ENCODE peak calls at places on chromosomes 13 and 19, in six cellular contexts. Q, L, H, M, U and Y are unnamed samples.

GRCh38 chr19:7417671-7418324 is 69.1 kb downstream of the ARHGEF18 start:
- DNase-seq in H (no peak), U (no peak), Q (no peak), L (no peak), M (no peak), Y (no peak)

GRCh38 chr13:27174766-27175455 is 3.3 kb upstream of the USP12 start:
- DNase-seq in Q (no peak), L (no peak), U (no peak), H (no peak), M (no peak), Y (no peak)

GRCh38 chr13:105817011-105817410 is 718.5 kb downstream of the EFNB2 start:
- DNase-seq in U (no peak), M (no peak), H (no peak), Q (no peak), L (no peak), Y (no peak)

GRCh38 chr13:111475488-111475887 is 155.0 kb downstream of the TEX29 start:
- DNase-seq in Q (no peak), L (no peak), U (no peak), H (no peak), M (no peak), Y (no peak)

GRCh38 chr19:14003279-14004051 is 2.7 kb downstream of the RFX1 start:
- DNase-seq in Q (no peak), U (no peak), L (no peak), H (no peak), M (no peak), Y (peak)

GRCh38 chr19:47363758-47364529 is 14.8 kb downstream of the DHX34 start:
- DNase-seq in H (no peak), Q (no peak), M (no peak), L (no peak), U (no peak), Y (no peak)

GRCh38 chr13:65881561-65882155 is 1348.5 kb downstream of the PCDH9 start:
- DNase-seq in U (no peak), M (no peak), Q (no peak), L (no peak), H (no peak), Y (no peak)

GRCh38 chr13:44906758-44907157 is 82.5 kb downstream of the NUFIP1 start:
- DNase-seq in H (no peak), L (peak), U (no peak), M (no peak), Q (no peak), Y (peak)

GRCh38 chr13:46403851-46404731 is 17.0 kb upstream of the RUBCNL start:
- DNase-seq in Q (no peak), U (no peak), H (no peak), M (peak), L (no peak), Y (no peak)

GRCh38 chr19:2289714-2290435 is 7.9 kb upstream of the PEAK3 start:
- DNase-seq in M (peak), Q (peak), U (no peak), H (no peak), L (no peak), Y (no peak)

GRCh38 chr19:40191836-40192646 is 815 bp downstream of the MAP3K10 start:
- DNase-seq in Q (no peak), M (peak), L (no peak), H (no peak), U (no peak), Y (no peak)

GRCh38 chr13:98997738-98998641 is 20.1 kb upstream of the DOCK9 start:
- DNase-seq in U (no peak), Q (no peak), H (no peak), L (no peak), M (no peak), Y (no peak)

GRCh38 chr19:47661161-47661560 is 52.1 kb upstream of the EHD2 start:
- DNase-seq in U (no peak), Q (no peak), L (no peak), H (no peak), M (no peak), Y (no peak)

GRCh38 chr13:76014618-76015315 is 378.6 kb downstream of the LMO7 start:
- DNase-seq in Q (no peak), U (no peak), M (no peak), L (no peak), H (no peak), Y (no peak)

GRCh38 chr19:57075125-57075524 is 44.7 kb upstream of the USP29 start:
- DNase-seq in L (no peak), U (no peak), M (no peak), Q (no peak), H (no peak), Y (no peak)

GRCh38 chr13:34035676-34036325 is 217.9 kb downstream of the RFC3 start:
- DNase-seq in H (no peak), Q (no peak), M (no peak), U (no peak), L (no peak), Y (no peak)

GRCh38 chr19:402786-403185 is 6.2 kb downstream of the C2CD4C start:
- DNase-seq in Q (no peak), L (no peak), U (no peak), M (no peak), H (no peak), Y (peak)

GRCh38 chr13:100300708-100301107 is 211.8 kb downstream of the PCCA start:
- DNase-seq in L (no peak), M (no peak), Q (no peak), U (no peak), H (no peak), Y (no peak)

GRCh38 chr19:18002347-18002850 is 5.6 kb upstream of the ARRDC2 start:
- DNase-seq in Q (no peak), U (no peak), H (no peak), M (peak), L (no peak), Y (no peak)